ENCODE peak calls at places on chromosomes 6 and 20, in six cellular contexts. M, A, W, U, R and I are unnamed samples.

GRCh38 chr6:133833905-133834304 is 55.0 kb upstream of the TCF21 start:
- ATAC-seq in W (no peak), A (no peak), M (no peak), R (no peak), U (no peak), I (no peak)

GRCh38 chr6:90144396-90144795 is 152.2 kb downstream of the BACH2 start:
- ATAC-seq in M (no peak), U (no peak), A (no peak), W (no peak), R (peak), I (no peak)

GRCh38 chr6:141540207-141540606 is 592.5 kb upstream of the GJE1 start:
- ATAC-seq in A (no peak), U (no peak), W (no peak), R (no peak), M (no peak), I (no peak)

GRCh38 chr6:133033263-133033662 is 207.9 kb upstream of the EYA4 start:
- ATAC-seq in A (no peak), R (no peak), W (no peak), M (no peak), U (no peak), I (no peak)

GRCh38 chr6:339480-339879 is 47.2 kb downstream of the DUSP22 start:
- ATAC-seq in M (no peak), R (peak), A (no peak), U (no peak), W (no peak), I (no peak)

GRCh38 chr6:139801571-139802321 is 427.3 kb upstream of the CITED2 start:
- ATAC-seq in U (no peak), M (peak), A (no peak), W (no peak), R (peak), I (no peak)

GRCh38 chr6:45663181-45664180 is 285.7 kb upstream of the SUPT3H start:
- ATAC-seq in W (peak), U (no peak), R (peak), A (peak), M (peak), I (no peak)

GRCh38 chr6:11778648-11779307 is at the start of gene ADTRP:
- ATAC-seq in R (no peak), W (peak), U (no peak), M (peak), A (no peak), I (peak)

GRCh38 chr6:134080171-134080795 is 27.9 kb upstream of the SLC2A12 start:
- ATAC-seq in U (no peak), M (peak), A (no peak), W (no peak), R (peak), I (no peak)

GRCh38 chr20:25248501-25249172 is 752 bp downstream of the PYGB start:
- ATAC-seq in M (peak), W (peak), R (peak), U (peak), A (peak), I (peak)

GRCh38 chr6:4209201-4209600 is 73.8 kb upstream of the ECI2 start:
- ATAC-seq in U (no peak), W (no peak), R (no peak), A (no peak), M (no peak), I (no peak)

GRCh38 chr6:20540683-20541082 is 6.4 kb downstream of the CDKAL1 start:
- ATAC-seq in R (no peak), M (no peak), W (peak), U (no peak), A (peak), I (no peak)

GRCh38 chr6:139568956-139569538 is 194.6 kb upstream of the CITED2 start:
- ATAC-seq in U (no peak), M (no peak), R (no peak), W (peak), A (no peak), I (no peak)

GRCh38 chr6:41759905-41760579 is 12.8 kb upstream of the PGC start:
- ATAC-seq in W (no peak), A (peak), U (no peak), R (peak), M (peak), I (no peak)

GRCh38 chr6:42269553-42269952 is 51.9 kb upstream of the MRPS10 start:
- ATAC-seq in W (no peak), R (peak), U (no peak), M (no peak), A (no peak), I (no peak)

GRCh38 chr6:42525132-42525531 is 38.7 kb upstream of the UBR2 start:
- ATAC-seq in R (no peak), A (no peak), M (no peak), W (no peak), U (no peak), I (no peak)

GRCh38 chr20:17558154-17558940 is 11.5 kb upstream of the DSTN start:
- ATAC-seq in M (peak), A (peak), R (no peak), U (peak), W (peak), I (peak)

GRCh38 chr6:28266962-28267694 is at the start of gene ZSCAN26:
- ATAC-seq in M (peak), R (peak), W (peak), A (peak), U (peak), I (peak)
- TF ChIP-seq POLR2A in M (peak), R (peak), W (peak), A (peak), U (peak), I (peak)

GRCh38 chr6:168115748-168116445 is 36.9 kb upstream of the FRMD1 start:
- ATAC-seq in U (no peak), M (no peak), A (no peak), R (no peak), W (no peak), I (no peak)
- TF ChIP-seq EP300 in U (no peak), M (no peak), A (no peak), R (no peak), W (no peak), I (no peak)

GRCh38 chr6:33413200-33413599 is 2.4 kb downstream of the PHF1 start:
- ATAC-seq in M (no peak), R (no peak), A (no peak), U (no peak), W (no peak), I (no peak)

GRCh38 chr6:33411632-33412005 is 805 bp downstream of the PHF1 start:
- ATAC-seq in A (no peak), W (no peak), R (no peak), U (no peak), M (no peak), I (no peak)

GRCh38 chr6:33410050-33410710 is 634 bp upstream of the PHF1 start:
- ATAC-seq in A (peak), U (peak), M (peak), W (peak), R (peak), I (peak)

GRCh38 chr6:33412140-33413009 is 1.6 kb downstream of the PHF1 start:
- ATAC-seq in W (no peak), U (no peak), M (no peak), A (no peak), R (no peak), I (no peak)

DNA sequence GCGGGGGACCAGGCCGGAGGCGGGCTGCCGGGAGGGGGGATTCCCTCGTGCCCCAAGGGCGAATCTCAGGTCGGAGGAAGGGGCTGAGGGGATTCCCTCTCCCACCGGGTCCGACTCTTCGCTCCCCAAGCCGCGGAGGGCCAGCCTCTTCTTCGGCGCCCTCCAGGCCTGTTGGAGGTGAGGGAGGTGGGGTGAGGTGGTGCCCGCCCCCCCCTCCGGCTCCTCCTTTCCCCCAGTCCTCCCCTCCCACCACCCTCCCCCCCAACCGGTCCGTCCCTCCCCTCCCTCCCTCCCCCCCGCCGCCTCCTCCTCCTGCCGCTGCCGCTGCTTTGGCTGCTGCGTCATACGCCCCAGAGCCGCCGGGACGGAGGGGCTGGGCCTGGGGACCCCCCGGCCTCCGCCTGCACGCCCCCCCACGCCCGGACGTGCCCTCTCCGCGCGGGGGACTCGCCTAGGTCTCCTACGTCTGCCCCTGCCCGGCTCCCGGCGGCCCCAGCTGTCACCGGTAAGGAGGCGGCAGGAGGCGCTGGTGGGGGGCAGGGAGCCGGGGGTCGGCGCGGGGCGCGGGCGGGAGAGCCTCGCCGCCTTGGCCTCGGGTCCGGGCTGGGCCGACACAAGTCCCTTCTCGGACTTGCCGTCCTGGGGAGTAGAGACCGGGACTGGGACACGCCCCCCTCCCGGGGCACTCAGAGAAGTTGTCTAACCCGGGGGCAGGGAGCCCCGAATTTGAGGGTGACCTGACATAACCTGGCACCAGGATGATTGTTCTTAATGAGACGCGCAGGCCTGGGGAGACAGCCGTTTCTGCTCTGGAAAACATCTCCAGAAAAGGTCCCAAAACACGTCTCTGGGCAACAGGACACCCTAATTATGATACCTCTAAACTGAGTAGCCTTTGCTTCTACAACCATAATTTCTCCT is at the start of gene PHF1:
- ATAC-seq in W (peak), R (peak), A (peak), M (peak), U (peak), I (peak)
- TF ChIP-seq POLR2A in W (no peak), R (peak), A (peak), M (peak), U (no peak), I (peak)

GRCh38 chr6:32965901-32966300 is 2.5 kb upstream of the BRD2 start:
- ATAC-seq in U (no peak), R (no peak), M (no peak), A (no peak), W (no peak), I (no peak)

GRCh38 chr6:32968770-32969684 is 633 bp downstream of the BRD2 start:
- ATAC-seq in A (peak), R (peak), M (peak), U (peak), W (peak), I (peak)

GRCh38 chr6:32969685-32970412 is 1.5 kb downstream of the BRD2 start:
- ATAC-seq in W (peak), R (no peak), A (peak), M (peak), U (peak), I (peak)

GRCh38 chr6:32967151-32968091 is 973 bp upstream of the BRD2 start:
- ATAC-seq in M (peak), U (no peak), R (no peak), W (no peak), A (peak), I (no peak)

GRCh38 chr6:32968093-32968769 is at the start of gene BRD2:
- ATAC-seq in U (peak), W (peak), A (peak), M (peak), R (peak), I (peak)
- TF ChIP-seq EP300 in U (no peak), W (no peak), A (no peak), M (peak), R (no peak), I (no peak)

DNA sequence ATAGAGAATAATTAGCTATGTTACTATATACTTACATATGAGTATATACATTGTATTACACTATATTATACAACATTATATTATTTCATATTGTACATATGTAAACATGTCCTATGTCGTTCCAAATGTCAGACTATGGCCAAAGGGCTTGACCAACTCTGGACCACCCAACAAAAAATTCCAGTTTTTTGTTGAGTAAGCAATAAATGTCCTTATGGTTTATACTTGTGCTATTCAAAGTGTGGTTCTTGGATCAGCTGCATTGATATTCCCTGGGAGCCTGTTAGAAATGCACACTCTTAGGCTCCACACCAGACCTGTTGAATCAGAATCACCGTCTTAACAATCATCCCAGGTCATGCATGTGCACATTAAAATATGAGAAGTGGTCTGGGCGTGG is 225.4 kb upstream of the ZFP64 start:
- ATAC-seq in A (no peak), U (no peak), W (no peak), M (no peak), R (no peak), I (no peak)
- TF ChIP-seq POLR2A in A (no peak), U (no peak), W (no peak), M (no peak), R (no peak), I (no peak)

GRCh38 chr6:37049990-37050853 is 44.8 kb downstream of the FGD2 start:
- ATAC-seq in M (peak), R (peak), A (peak), W (peak), U (no peak), I (peak)
- TF ChIP-seq EP300 in M (peak), R (no peak), A (no peak), W (peak), U (no peak), I (no peak)

DNA sequence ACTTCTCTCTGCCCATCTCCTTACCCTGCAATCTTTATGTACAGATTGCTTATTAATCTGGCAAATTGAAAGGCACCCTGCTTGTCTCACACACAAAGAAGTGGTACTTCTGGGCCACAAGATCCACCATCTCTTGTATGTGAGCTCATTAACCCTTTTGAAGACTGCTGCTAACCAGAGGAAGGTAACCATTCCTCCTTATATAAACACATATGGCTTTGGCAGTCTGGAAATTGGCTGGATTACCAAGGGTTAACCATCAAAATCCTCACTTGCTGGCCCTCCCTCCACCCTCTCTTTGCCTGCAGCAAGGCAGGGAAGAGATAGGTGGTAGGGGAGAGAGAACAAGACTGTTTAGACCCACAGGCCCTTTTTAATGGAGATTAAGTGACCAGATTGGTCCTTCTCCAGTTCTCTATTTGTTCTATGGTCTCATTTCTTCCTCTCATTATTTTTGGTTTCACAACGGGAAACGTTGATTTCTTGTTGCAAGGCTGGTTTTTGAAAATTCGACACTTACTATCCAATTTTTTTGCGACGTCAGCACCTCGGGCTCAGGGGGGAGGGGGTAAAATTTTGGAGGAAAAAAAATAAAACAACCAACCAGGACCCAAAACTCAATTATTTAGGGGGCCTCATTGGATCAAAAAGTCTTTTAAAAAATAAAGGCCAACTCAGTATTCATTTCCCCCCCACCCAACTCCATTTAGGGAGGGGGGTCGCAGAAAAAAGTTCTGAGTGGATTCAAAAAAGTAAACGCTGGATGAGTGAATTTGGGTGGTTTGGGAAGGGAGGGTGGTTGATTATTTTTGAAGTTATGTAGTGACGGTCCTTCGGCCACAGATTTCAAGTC is 859 bp downstream of the PPP1R10 start:
- ATAC-seq in M (peak), W (no peak), R (peak), A (no peak), U (no peak), I (no peak)
- TF ChIP-seq POLR2A in M (peak), W (peak), R (peak), A (peak), U (peak), I (peak)

DNA sequence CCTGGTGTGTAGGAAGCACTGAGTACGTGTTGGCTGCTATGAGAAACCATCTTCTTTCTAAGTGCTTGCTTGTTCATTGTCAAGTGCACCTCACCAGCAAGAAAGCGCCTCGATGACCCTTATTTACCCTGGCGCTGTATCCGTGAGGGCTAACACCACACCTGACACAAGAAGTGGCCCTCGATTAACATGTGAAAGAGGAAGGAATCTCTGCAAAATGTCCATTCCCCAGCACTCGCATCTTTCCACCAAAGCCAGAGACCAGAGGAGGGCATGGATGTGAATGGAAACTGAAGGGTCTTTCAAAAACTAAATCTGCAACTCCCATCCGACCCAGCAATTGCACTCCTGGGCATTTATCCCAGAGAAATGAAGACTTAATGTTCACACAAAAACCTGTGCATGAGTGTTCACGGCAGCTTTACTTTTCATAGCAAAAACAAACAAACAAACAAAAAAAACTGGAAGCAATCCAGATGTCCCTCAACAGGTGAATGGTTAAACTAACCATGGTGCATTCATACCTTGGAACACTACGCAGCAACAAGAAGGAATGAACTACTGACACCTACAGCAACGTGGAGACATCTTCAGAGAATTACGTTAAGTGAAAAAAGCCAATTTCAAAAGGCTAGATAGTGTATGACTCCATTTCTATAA is 32.4 kb downstream of the PMEPA1 start:
- ATAC-seq in M (no peak), A (no peak), U (no peak), W (no peak), R (no peak), I (no peak)
- TF ChIP-seq EP300 in M (no peak), A (no peak), U (no peak), W (no peak), R (no peak), I (no peak)

DNA sequence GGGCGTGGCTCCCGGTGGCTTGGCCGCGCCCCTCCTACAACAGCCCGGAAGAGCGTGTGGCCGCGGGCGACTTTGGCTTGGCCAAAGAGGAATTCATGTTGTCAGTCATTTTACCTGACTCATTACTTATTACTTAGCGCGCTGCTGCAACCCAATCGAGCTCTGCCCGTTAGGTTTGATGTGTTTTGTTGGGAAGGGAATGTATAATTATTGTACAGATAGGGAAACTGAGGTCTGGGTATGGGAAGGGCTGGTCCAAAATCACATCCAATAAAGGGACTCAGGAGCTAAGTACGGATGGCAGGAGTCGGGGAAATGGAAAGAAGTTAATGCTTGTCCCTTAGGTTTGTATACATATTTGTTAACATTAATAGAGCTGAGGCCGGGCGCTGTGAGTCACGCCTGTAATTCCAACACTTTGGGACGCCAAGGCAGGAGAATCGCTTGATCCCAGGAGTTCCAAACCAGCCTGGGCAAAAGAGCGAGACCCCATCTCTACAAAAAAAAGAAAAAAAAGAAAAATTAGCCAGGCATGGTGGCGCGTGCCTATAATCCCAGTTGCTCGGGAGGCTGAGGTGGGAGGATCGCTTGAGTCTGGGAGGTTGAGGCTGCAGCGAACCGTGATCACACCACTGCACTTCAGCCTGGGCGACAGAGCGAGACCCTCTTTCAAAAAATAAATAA is 639 bp upstream of the ZNF335 start:
- ATAC-seq in A (peak), W (no peak), R (peak), U (peak), M (peak), I (no peak)
- TF ChIP-seq POLR2A in A (no peak), W (no peak), R (peak), U (peak), M (peak), I (no peak)